ENCODE peak calls at places on chromosomes 2 and 18, in six cellular contexts. X, R, L, D, O and H are unnamed samples.

GRCh38 chr2:133953524-133953923 is 300.3 kb upstream of the MGAT5 start:
- DNase-seq in O (no peak), X (no peak), L (no peak), D (no peak), R (no peak), H (no peak)

GRCh38 chr2:197310271-197310939 is at the start of gene ANKRD44:
- DNase-seq in L (peak), X (peak), O (peak), D (peak), R (peak), H (peak)

GRCh38 chr2:195658541-195658890 is 1.5 kb downstream of the SLC39A10 start:
- DNase-seq in L (no peak), O (no peak), R (no peak), D (peak), X (no peak), H (no peak)

GRCh38 chr18:63736856-63737255 is 34.1 kb downstream of the SERPINB11 start:
- DNase-seq in X (no peak), L (no peak), D (no peak), R (no peak), O (no peak), H (no peak)

GRCh38 chr2:105797298-105797819 is 52.6 kb downstream of the NCK2 start:
- DNase-seq in R (no peak), D (peak), L (no peak), X (no peak), O (no peak), H (no peak)

GRCh38 chr2:164922119-164922518 is 33.2 kb downstream of the SLC38A11 start:
- DNase-seq in X (no peak), L (no peak), O (no peak), D (no peak), R (no peak), H (no peak)

GRCh38 chr2:238523158-238524110 is 96.7 kb downstream of the ASB1 start:
- DNase-seq in X (no peak), D (peak), R (no peak), L (no peak), O (peak), H (no peak)

GRCh38 chr2:77520981-77521380 is 1.2 kb downstream of the LRRTM4 start:
- DNase-seq in D (no peak), X (no peak), R (no peak), O (no peak), L (no peak), H (no peak)

GRCh38 chr18:2223859-2224258 is 347.4 kb downstream of the METTL4 start:
- DNase-seq in O (no peak), D (peak), R (no peak), L (no peak), X (no peak), H (no peak)